ENCODE peak calls at places on chromosomes 12 and 14, in six cellular contexts. One of them, this sample, is unnamed.

GRCh38 chr14:35878272-35879140 is 52.4 kb downstream of the BRMS1L start:
- DNase-seq in stomach: peak; percentile 34
- DNase-seq in ovary: no peak
- DNase-seq in A549: peak; percentile 74
- DNase-seq in tibial nerve: no peak
- DNase-seq in upper lobe of left lung: no peak
- DNase-seq in this sample: no peak

GRCh38 chr14:32508281-32508680 is 179.2 kb downstream of the AKAP6 start:
- DNase-seq in upper lobe of left lung: no peak
- DNase-seq in A549: no peak
- DNase-seq in ovary: no peak
- DNase-seq in tibial nerve: no peak
- DNase-seq in stomach: no peak
- DNase-seq in this sample: no peak

GRCh38 chr12:10098762-10099161 is at the start of gene CLEC1A:
- DNase-seq in A549: no peak
- DNase-seq in stomach: no peak
- DNase-seq in tibial nerve: no peak
- DNase-seq in ovary: peak; percentile 16
- DNase-seq in upper lobe of left lung: peak; percentile 20
- DNase-seq in this sample: no peak

GRCh38 chr12:111407371-111408115 is 1.8 kb downstream of the SH2B3 start:
- DNase-seq in stomach: no peak
- DNase-seq in ovary: no peak
- DNase-seq in A549: no peak
- DNase-seq in upper lobe of left lung: no peak
- DNase-seq in tibial nerve: no peak
- DNase-seq in this sample: no peak

GRCh38 chr12:71477609-71478008 is 38.0 kb downstream of the LGR5 start:
- DNase-seq in stomach: no peak
- DNase-seq in upper lobe of left lung: no peak
- DNase-seq in tibial nerve: no peak
- DNase-seq in ovary: no peak
- DNase-seq in A549: no peak
- DNase-seq in this sample: no peak

GRCh38 chr12:104501641-104502040 is 44.9 kb downstream of the CHST11 start:
- DNase-seq in tibial nerve: no peak
- DNase-seq in stomach: no peak
- DNase-seq in A549: no peak
- DNase-seq in upper lobe of left lung: no peak
- DNase-seq in ovary: no peak
- DNase-seq in this sample: no peak

GRCh38 chr14:36513451-36514277 is 6.4 kb downstream of the NKX2-1 start:
- DNase-seq in ovary: no peak
- DNase-seq in upper lobe of left lung: peak; percentile 83
- DNase-seq in tibial nerve: no peak
- DNase-seq in A549: no peak
- DNase-seq in stomach: no peak
- DNase-seq in this sample: no peak

GRCh38 chr12:46364777-46365580 is 7.6 kb downstream of the SLC38A2 start:
- DNase-seq in stomach: peak; percentile 84
- DNase-seq in upper lobe of left lung: no peak
- DNase-seq in A549: peak; percentile 53
- DNase-seq in tibial nerve: peak; percentile 36
- DNase-seq in ovary: no peak
- DNase-seq in this sample: no peak

GRCh38 chr12:131591714-131592709 is 118.9 kb upstream of the SFSWAP start:
- DNase-seq in stomach: no peak
- DNase-seq in tibial nerve: no peak
- DNase-seq in upper lobe of left lung: peak; percentile 74
- DNase-seq in ovary: no peak
- DNase-seq in A549: no peak
- DNase-seq in this sample: no peak

GRCh38 chr14:48111151-48111550 is 435.7 kb upstream of the MDGA2 start:
- DNase-seq in ovary: no peak
- DNase-seq in tibial nerve: no peak
- DNase-seq in stomach: no peak
- DNase-seq in upper lobe of left lung: no peak
- DNase-seq in A549: no peak
- DNase-seq in this sample: no peak

GRCh38 chr14:50658203-50658602 is 9.9 kb downstream of the SAV1 start:
- DNase-seq in tibial nerve: no peak
- DNase-seq in upper lobe of left lung: no peak
- DNase-seq in stomach: peak; percentile 43
- DNase-seq in ovary: no peak
- DNase-seq in A549: no peak
- DNase-seq in this sample: no peak

GRCh38 chr14:22291406-22291805 is 297.6 kb downstream of the DAD1 start:
- DNase-seq in A549: no peak
- DNase-seq in ovary: no peak
- DNase-seq in upper lobe of left lung: no peak
- DNase-seq in tibial nerve: no peak
- DNase-seq in stomach: no peak
- DNase-seq in this sample: no peak

GRCh38 chr14:54366726-54367707 is 29.8 kb upstream of the CDKN3 start:
- DNase-seq in ovary: peak; percentile 23
- DNase-seq in upper lobe of left lung: no peak
- DNase-seq in A549: peak; percentile 73
- DNase-seq in tibial nerve: no peak
- DNase-seq in stomach: peak; percentile 42
- DNase-seq in this sample: no peak

GRCh38 chr12:116535241-116535640 is 23.9 kb upstream of the MAP1LC3B2 start:
- DNase-seq in tibial nerve: no peak
- DNase-seq in A549: no peak
- DNase-seq in ovary: no peak
- DNase-seq in stomach: no peak
- DNase-seq in upper lobe of left lung: no peak
- DNase-seq in this sample: no peak

GRCh38 chr14:59126714-59127436 is 61.6 kb upstream of the DAAM1 start:
- DNase-seq in A549: peak; percentile 68
- DNase-seq in stomach: no peak
- DNase-seq in tibial nerve: no peak
- DNase-seq in upper lobe of left lung: no peak
- DNase-seq in ovary: peak; percentile 25
- DNase-seq in this sample: no peak

GRCh38 chr14:35543006-35543405 is 9.0 kb downstream of the INSM2 start:
- DNase-seq in tibial nerve: no peak
- DNase-seq in upper lobe of left lung: no peak
- DNase-seq in ovary: no peak
- DNase-seq in A549: no peak
- DNase-seq in stomach: no peak
- DNase-seq in this sample: no peak

DNA sequence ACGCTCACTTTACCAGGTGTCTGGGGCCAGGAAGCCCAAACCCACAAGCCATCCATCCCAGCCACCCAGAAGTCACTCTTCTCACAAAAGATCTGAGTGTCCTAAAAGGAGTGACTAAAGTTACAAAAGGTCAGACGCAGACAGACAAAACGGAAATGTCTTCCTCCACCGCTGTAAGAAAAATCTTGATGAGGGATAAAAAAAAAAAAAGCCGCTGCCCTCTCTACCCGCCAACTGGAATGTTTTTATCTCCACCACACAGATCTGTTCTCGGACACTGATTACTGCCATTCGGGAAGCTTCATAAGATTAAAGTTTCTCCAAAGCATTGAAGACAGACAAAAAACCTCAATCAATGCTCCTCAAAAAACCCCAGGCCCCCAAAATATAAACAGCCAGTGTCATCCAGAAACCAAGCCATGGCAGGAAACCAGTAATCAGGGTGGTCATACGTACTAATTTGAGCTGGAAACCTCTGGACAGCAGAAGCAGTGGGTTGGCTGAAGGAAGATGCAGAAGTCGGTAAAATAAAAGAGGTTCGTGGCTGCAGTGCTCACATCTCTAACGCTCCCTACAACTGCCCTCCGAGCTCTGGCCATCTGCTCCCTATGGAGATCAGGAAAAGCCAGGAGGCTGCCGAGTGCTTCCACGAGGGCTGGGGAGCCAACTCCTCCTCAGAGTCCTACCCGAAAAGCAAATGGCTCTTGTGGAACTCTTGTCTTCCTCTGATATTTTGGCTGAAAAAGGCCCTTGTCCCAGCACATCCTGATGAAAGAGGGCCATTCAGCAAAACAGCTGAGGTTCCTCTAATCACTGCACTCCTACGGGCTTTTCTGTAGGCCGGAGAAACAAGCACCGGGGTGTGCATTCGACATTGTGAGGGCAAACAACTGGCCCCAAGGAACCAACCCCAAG is 30.3 kb downstream of the SSH1 start:
- DNase-seq in ovary: no peak
- DNase-seq in upper lobe of left lung: no peak
- DNase-seq in tibial nerve: no peak
- DNase-seq in stomach: no peak
- DNase-seq in A549: no peak
- DNase-seq in this sample: no peak
- H3K4me3 ChIP-seq in ovary: no peak overlapping the region
- H3K4me3 ChIP-seq in upper lobe of left lung: no peak overlapping the region
- H3K4me3 ChIP-seq in tibial nerve: peak overlapping the region; percentile 21
- H3K4me3 ChIP-seq in stomach: no peak overlapping the region
- H3K4me3 ChIP-seq in A549: no peak overlapping the region
- H3K4me3 ChIP-seq in this sample: peak overlapping the region; percentile 34

DNA sequence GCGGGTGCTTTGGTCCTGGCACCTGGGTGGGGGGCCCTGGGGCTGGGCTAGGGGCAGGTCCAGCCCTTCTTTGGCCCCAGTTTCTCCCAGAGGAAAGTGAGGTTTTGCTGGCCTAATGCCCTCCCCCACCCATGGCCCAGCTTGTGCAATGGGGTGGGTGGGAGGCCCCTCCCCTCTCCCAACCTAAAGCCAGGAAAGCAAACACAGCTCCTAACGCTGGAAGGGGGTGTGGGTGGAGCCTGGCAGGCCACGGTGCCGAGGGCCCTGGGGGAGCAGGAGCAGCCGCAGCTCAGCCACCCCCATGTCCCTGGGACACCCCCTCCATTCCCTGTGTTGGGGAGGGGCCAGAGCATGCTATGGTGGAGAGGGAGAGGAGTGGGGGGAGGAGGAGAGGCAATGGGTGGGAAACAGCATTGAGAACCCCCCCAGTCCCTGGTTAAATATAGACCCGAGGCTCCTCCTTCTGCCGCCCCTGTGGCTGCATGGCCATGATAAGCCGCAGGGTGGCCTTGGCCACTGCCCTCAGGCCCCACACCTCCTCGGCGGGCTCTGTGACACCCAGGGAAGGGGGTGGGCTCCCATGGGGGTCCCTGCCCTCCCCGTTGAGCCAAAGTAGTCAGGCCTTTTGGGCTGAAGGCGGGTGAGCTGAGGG is 4.7 kb downstream of the EXOC3L4 start:
- DNase-seq in ovary: no peak
- DNase-seq in tibial nerve: no peak
- DNase-seq in stomach: peak; percentile 67
- DNase-seq in upper lobe of left lung: peak; percentile 59
- DNase-seq in A549: peak; percentile 75
- DNase-seq in this sample: no peak
- TF ChIP-seq EP300 in ovary: no peak
- TF ChIP-seq EP300 in tibial nerve: no peak
- TF ChIP-seq EP300 in stomach: no peak
- TF ChIP-seq EP300 in upper lobe of left lung: no peak
- TF ChIP-seq EP300 in A549: no peak
- TF ChIP-seq EP300 in this sample: no peak

GRCh38 chr12:11753151-11753501 is 103.7 kb downstream of the ETV6 start:
- DNase-seq in ovary: no peak
- DNase-seq in upper lobe of left lung: no peak
- DNase-seq in A549: no peak
- DNase-seq in tibial nerve: no peak
- DNase-seq in stomach: no peak
- DNase-seq in this sample: no peak
- H3K4me3 ChIP-seq in ovary: no peak overlapping the region
- H3K4me3 ChIP-seq in upper lobe of left lung: no peak overlapping the region
- H3K4me3 ChIP-seq in A549: no peak overlapping the region
- H3K4me3 ChIP-seq in tibial nerve: no peak overlapping the region
- H3K4me3 ChIP-seq in stomach: no peak overlapping the region
- H3K4me3 ChIP-seq in this sample: no peak overlapping the region

GRCh38 chr12:52976574-52977071 is 27.7 kb downstream of the KRT18 start:
- DNase-seq in stomach: no peak
- DNase-seq in upper lobe of left lung: no peak
- DNase-seq in ovary: no peak
- DNase-seq in A549: peak; percentile 60
- DNase-seq in tibial nerve: no peak
- DNase-seq in this sample: no peak
- TF ChIP-seq EP300 in stomach: no peak
- TF ChIP-seq EP300 in upper lobe of left lung: no peak
- TF ChIP-seq EP300 in ovary: no peak
- TF ChIP-seq EP300 in A549: no peak
- TF ChIP-seq EP300 in tibial nerve: no peak
- TF ChIP-seq EP300 in this sample: no peak

GRCh38 chr14:69666698-69667211 is 55.4 kb downstream of the SUSD6 start:
- DNase-seq in stomach: no peak
- DNase-seq in A549: peak; percentile 40
- DNase-seq in upper lobe of left lung: no peak
- DNase-seq in tibial nerve: no peak
- DNase-seq in ovary: no peak
- DNase-seq in this sample: no peak
- H3K4me3 ChIP-seq in stomach: no peak overlapping the region
- H3K4me3 ChIP-seq in A549: no peak overlapping the region
- H3K4me3 ChIP-seq in upper lobe of left lung: no peak overlapping the region
- H3K4me3 ChIP-seq in tibial nerve: no peak overlapping the region
- H3K4me3 ChIP-seq in ovary: no peak overlapping the region
- H3K4me3 ChIP-seq in this sample: no peak overlapping the region

GRCh38 chr14:100424504-100425453 is 101.6 kb downstream of the SLC25A47 start:
- DNase-seq in A549: no peak
- DNase-seq in upper lobe of left lung: no peak
- DNase-seq in tibial nerve: no peak
- DNase-seq in ovary: no peak
- DNase-seq in stomach: no peak
- DNase-seq in this sample: no peak

GRCh38 chr14:100426331-100426730 is 103.2 kb downstream of the SLC25A47 start:
- DNase-seq in upper lobe of left lung: no peak
- DNase-seq in A549: no peak
- DNase-seq in tibial nerve: no peak
- DNase-seq in stomach: no peak
- DNase-seq in ovary: no peak
- DNase-seq in this sample: no peak

GRCh38 chr14:100427166-100427565 is 104.0 kb downstream of the SLC25A47 start:
- DNase-seq in ovary: no peak
- DNase-seq in stomach: no peak
- DNase-seq in A549: no peak
- DNase-seq in tibial nerve: no peak
- DNase-seq in upper lobe of left lung: no peak
- DNase-seq in this sample: no peak

GRCh38 chr14:100423421-100424010 is 100.4 kb downstream of the SLC25A47 start:
- DNase-seq in upper lobe of left lung: no peak
- DNase-seq in stomach: no peak
- DNase-seq in tibial nerve: no peak
- DNase-seq in A549: no peak
- DNase-seq in ovary: no peak
- DNase-seq in this sample: no peak

DNA sequence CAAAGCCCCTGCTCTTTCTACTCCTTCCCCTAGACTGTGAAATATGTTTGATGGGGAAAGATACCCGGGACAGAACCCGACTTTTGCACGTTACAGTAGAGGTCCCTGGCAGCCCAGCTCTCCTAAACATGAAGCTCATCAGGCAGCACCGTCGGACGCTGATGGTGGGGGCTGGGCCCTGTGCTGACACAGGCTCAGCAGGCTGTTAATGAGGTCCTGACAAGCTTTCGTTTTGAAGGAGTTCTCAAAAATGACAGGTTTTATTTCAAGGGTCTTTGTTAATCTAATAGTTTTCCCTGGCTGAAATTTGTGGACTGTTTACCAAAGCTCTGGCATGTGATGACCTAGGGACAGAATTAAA is 102.3 kb downstream of the SLC25A47 start:
- DNase-seq in A549: no peak
- DNase-seq in ovary: no peak
- DNase-seq in stomach: no peak
- DNase-seq in tibial nerve: no peak
- DNase-seq in upper lobe of left lung: no peak
- DNase-seq in this sample: no peak
- TF ChIP-seq EP300 in A549: no peak
- TF ChIP-seq EP300 in ovary: no peak
- TF ChIP-seq EP300 in stomach: no peak
- TF ChIP-seq EP300 in tibial nerve: no peak
- TF ChIP-seq EP300 in upper lobe of left lung: no peak
- TF ChIP-seq EP300 in this sample: no peak

GRCh38 chr12:20695232-20695631 is at the start of gene SLCO1C1:
- DNase-seq in stomach: no peak
- DNase-seq in tibial nerve: no peak
- DNase-seq in ovary: no peak
- DNase-seq in upper lobe of left lung: no peak
- DNase-seq in A549: no peak
- DNase-seq in this sample: no peak
- H3K4me3 ChIP-seq in stomach: no peak within 1 kb of the TSS
- H3K4me3 ChIP-seq in tibial nerve: peak within 1 kb of the TSS; percentile 22
- H3K4me3 ChIP-seq in ovary: no peak within 1 kb of the TSS
- H3K4me3 ChIP-seq in upper lobe of left lung: no peak within 1 kb of the TSS
- H3K4me3 ChIP-seq in A549: no peak within 1 kb of the TSS
- H3K4me3 ChIP-seq in this sample: no peak within 1 kb of the TSS